ENCODE peak calls at places on chromosome 9, in five cellular contexts. Q is prostate gland, I is left ventricle myocardium inferior, T is adrenal gland, E is fibroblast of lung. S is an unnamed sample. For H3K27me3, the result is how much of the 10 kb centered on the place peaks cover.

GRCh38 chr9:5854032-5854792 is 21.3 kb upstream of the ERMP1 start:
- DNase-seq in Q (no peak), I (no peak), T (no peak), E (no peak), S (no peak)

GRCh38 chr9:14221558-14221957 is 92.4 kb downstream of the NFIB start:
- DNase-seq in Q (no peak), I (no peak), T (peak), E (peak), S (no peak)

GRCh38 chr9:105248691-105249090 is 4.2 kb downstream of the SLC44A1 start:
- DNase-seq in Q (no peak), I (no peak), T (no peak), E (no peak), S (no peak)

GRCh38 chr9:28136113-28136512 is 562.8 kb upstream of the C9orf72 start:
- DNase-seq in Q (no peak), I (no peak), T (no peak), E (no peak), S (no peak)

GRCh38 chr9:72807765-72808445 is 144.9 kb downstream of the ALDH1A1 start:
- DNase-seq in Q (no peak), I (no peak), T (no peak), E (no peak), S (no peak)

GRCh38 chr9:126443144-126443543 is 116.5 kb downstream of the MVB12B start:
- DNase-seq in Q (no peak), I (no peak), T (no peak), E (no peak), S (no peak)

GRCh38 chr9:6224393-6225154 is 9.0 kb downstream of the IL33 start:
- DNase-seq in Q (no peak), I (no peak), T (no peak), E (no peak), S (no peak)

GRCh38 chr9:14652729-14653377 is 40.4 kb downstream of the ZDHHC21 start:
- DNase-seq in Q (no peak), I (no peak), T (no peak), E (peak), S (no peak)

GRCh38 chr9:36029765-36030528 is 6.8 kb upstream of the RECK start:
- DNase-seq in Q (no peak), I (no peak), T (peak), E (peak), S (no peak)

GRCh38 chr9:113619156-113619861 is 155.8 kb downstream of the RGS3 start:
- DNase-seq in Q (no peak), I (no peak), T (no peak), E (no peak), S (peak)

GRCh38 chr9:126690431-126691051 is 76.8 kb downstream of the LMX1B start:
- DNase-seq in Q (peak), I (peak), T (peak), E (no peak), S (peak)

GRCh38 chr9:127086771-127087170 is 35.7 kb downstream of the ANGPTL2 start:
- DNase-seq in Q (no peak), I (no peak), T (no peak), E (no peak), S (no peak)

GRCh38 chr9:5800969-5801738 is 31.8 kb downstream of the ERMP1 start:
- DNase-seq in Q (no peak), I (no peak), T (no peak), E (peak), S (no peak)

GRCh38 chr9:137811283-137811870 is 66.2 kb upstream of the CACNA1B start:
- DNase-seq in Q (no peak), I (no peak), T (no peak), E (no peak), S (no peak)

DNA sequence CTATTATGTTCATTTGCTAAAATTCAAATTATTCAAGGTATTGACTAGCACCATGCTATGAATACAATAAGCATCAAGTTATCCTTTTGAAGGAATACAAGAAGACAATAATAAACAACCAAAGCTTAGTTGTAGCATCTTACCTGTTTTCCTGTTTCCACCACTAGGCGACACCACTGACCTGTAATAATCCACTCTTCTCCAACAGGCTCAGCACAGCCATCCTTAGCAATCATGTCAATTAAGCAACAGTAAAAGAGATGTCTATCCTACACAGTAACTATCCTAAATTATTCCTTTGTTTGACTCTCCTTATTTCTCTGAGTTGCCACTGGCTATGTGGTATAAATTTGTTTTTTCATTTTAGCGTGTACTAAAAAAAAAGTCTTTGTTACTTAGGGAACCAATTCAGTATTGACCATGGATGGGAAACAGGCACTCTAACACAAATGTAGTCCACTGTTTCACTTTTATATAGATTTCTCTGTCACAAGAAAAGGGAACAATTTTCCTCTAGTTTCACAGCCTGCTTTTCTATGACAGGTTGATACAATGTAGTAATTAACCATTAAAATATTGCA is 46.2 kb downstream of the PCA3 start:
- DNase-seq in Q (peak), I (no peak), T (peak), E (peak), S (peak)
- H3K27me3 ChIP-seq in Q (under half), I (half or more), T (under half), E (under half), S (under half)

GRCh38 chr9:132128191-132128590 is 33.7 kb upstream of the NTNG2 start:
- DNase-seq in Q (no peak), I (no peak), T (no peak), E (no peak), S (no peak)
- H3K27me3 ChIP-seq in Q (under half), I (half or more), T (under half), E (under half), S (under half)

GRCh38 chr9:136129176-136129575 is 10.5 kb upstream of the TMEM250 start:
- DNase-seq in Q (no peak), I (no peak), T (no peak), E (no peak), S (peak)
- H3K27me3 ChIP-seq in Q (under half), I (half or more), T (under half), E (half or more), S (under half)

GRCh38 chr9:136207616-136208015 is 2.7 kb upstream of the LHX3 start:
- DNase-seq in Q (no peak), I (no peak), T (no peak), E (no peak), S (no peak)

GRCh38 chr9:136204838-136205706 is at the start of gene LHX3:
- DNase-seq in Q (no peak), I (no peak), T (peak), E (no peak), S (no peak)

GRCh38 chr9:136208675-136209074 is 3.7 kb upstream of the LHX3 start:
- DNase-seq in Q (no peak), I (no peak), T (no peak), E (no peak), S (no peak)

GRCh38 chr9:136205707-136205992 is 722 bp upstream of the LHX3 start:
- DNase-seq in Q (no peak), I (no peak), T (no peak), E (no peak), S (no peak)

GRCh38 chr9:136206602-136207333 is 1.8 kb upstream of the LHX3 start:
- DNase-seq in Q (no peak), I (no peak), T (no peak), E (no peak), S (no peak)
- H3K27me3 ChIP-seq in Q (under half), I (under half), T (under half), E (under half), S (under half)

GRCh38 chr9:132519033-132519432 is 63.4 kb upstream of the BARHL1 start:
- DNase-seq in Q (no peak), I (no peak), T (no peak), E (no peak), S (no peak)
- H3K27me3 ChIP-seq in Q (under half), I (under half), T (under half), E (under half), S (under half)

GRCh38 chr9:133667759-133668450 is 31.7 kb downstream of the DBH start:
- DNase-seq in Q (no peak), I (no peak), T (no peak), E (no peak), S (no peak)
- H3K27me3 ChIP-seq in Q (under half), I (half or more), T (under half), E (under half), S (under half)

DNA sequence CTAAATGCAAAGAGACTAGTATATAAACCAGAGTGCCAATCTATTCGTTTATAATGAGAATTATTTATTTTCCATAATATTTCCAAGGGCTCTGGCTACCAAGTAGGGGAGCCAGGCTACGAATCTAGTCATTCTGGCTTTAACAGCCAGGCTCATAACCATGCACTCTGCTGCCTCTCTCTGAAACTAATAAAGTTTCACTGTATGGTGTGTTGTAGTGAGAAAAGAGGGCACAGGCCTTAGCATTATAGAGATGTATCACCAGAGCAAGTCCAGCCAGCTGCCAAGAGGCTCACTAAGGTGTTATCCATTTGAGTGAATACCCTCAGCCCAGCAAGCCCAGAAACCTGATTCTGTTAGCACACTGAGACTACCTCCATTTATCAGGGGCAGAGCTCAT is 4.4 kb downstream of the HEMGN start:
- DNase-seq in Q (no peak), I (no peak), T (no peak), E (no peak), S (no peak)
- H3K27me3 ChIP-seq in Q (under half), I (half or more), T (under half), E (under half), S (under half)

S was measured in pancreas.